ENCODE peak calls at places on chromosomes 4 and X, in ten cellular contexts. C is lower lobe of right lung; O is PC-3; X is CD8-positive, alpha-beta T cell; N is IMR-90; B is aorta; G is heart left ventricle; L is tibial nerve; W is H9; M is left lung. E is an unnamed sample.

GRCh38 chrX:133215747-133216146 is 2.4 kb downstream of the TFDP3 start:
- DNase-seq in C (no peak), O (peak; percentile 53), X (no peak), N (peak; percentile 2), B (no peak), G (no peak), L (no peak), W (no peak), M (no peak), E (no peak)

GRCh38 chr4:172323288-172323687 is 510.1 kb downstream of the GALNTL6 start:
- DNase-seq in C (no peak), O (no peak), X (no peak), N (no peak), B (no peak), G (no peak), L (no peak), W (no peak), M (no peak), E (no peak)

GRCh38 chr4:3461515-3462291 is 1.4 kb upstream of the DOK7 start:
- DNase-seq in C (peak; percentile 82), O (peak; percentile 83), X (no peak), N (no peak), B (peak; percentile 85), G (peak; percentile 91), L (no peak), W (no peak), M (peak; percentile 88), E (peak; percentile 97)

GRCh38 chrX:45806410-45807121 is 605.9 kb upstream of the DIPK2B start:
- DNase-seq in C (no peak), O (no peak), X (peak; percentile 62), N (peak; percentile 92), B (no peak), G (no peak), L (no peak), W (no peak), M (no peak), E (no peak)

GRCh38 chrX:130339408-130340222 is at the start of gene SLC25A14:
- DNase-seq in C (peak; percentile 83), O (peak; percentile 81), X (peak; percentile 77), N (peak; percentile 66), B (peak; percentile 82), G (peak; percentile 77), L (peak; percentile 33), W (peak; percentile 78), M (peak; percentile 87), E (peak; percentile 74)

GRCh38 chr4:77007358-77008230 is 58.0 kb downstream of the SEPTIN11 start:
- DNase-seq in C (peak; percentile 55), O (peak; percentile 31), X (no peak), N (peak; percentile 83), B (peak; percentile 67), G (peak; percentile 37), L (no peak), W (no peak), M (no peak), E (no peak)

GRCh38 chrX:44227981-44228380 is 115.5 kb downstream of the EFHC2 start:
- DNase-seq in C (no peak), O (no peak), X (no peak), N (no peak), B (no peak), G (no peak), L (no peak), W (peak; percentile 34), M (no peak), E (no peak)

GRCh38 chrX:997631-998137 is 214.8 kb downstream of the CRLF2 start:
- DNase-seq in C (no peak), O (no peak), X (no peak), N (no peak), B (no peak), G (no peak), L (no peak), W (peak; percentile 75), M (no peak), E (no peak)

GRCh38 chrX:41889317-41890025 is 33.9 kb downstream of the CASK start:
- DNase-seq in C (no peak), O (peak; percentile 72), X (no peak), N (peak; percentile 58), B (no peak), G (no peak), L (no peak), W (no peak), M (no peak), E (no peak)

GRCh38 chr4:14985161-14985560 is 17.1 kb upstream of the CPEB2 start:
- DNase-seq in C (no peak), O (no peak), X (no peak), N (no peak), B (no peak), G (no peak), L (no peak), W (no peak), M (no peak), E (no peak)

GRCh38 chr4:77501851-77502250 is 103.8 kb upstream of the CXCL13 start:
- DNase-seq in C (no peak), O (no peak), X (no peak), N (no peak), B (no peak), G (no peak), L (no peak), W (no peak), M (no peak), E (no peak)

GRCh38 chr4:176561368-176561767 is 231.4 kb downstream of the VEGFC start:
- DNase-seq in C (no peak), O (no peak), X (no peak), N (peak; percentile 66), B (no peak), G (no peak), L (no peak), W (no peak), M (no peak), E (no peak)

GRCh38 chr4:137534516-137534915 is 2.2 kb upstream of the PCDH18 start:
- DNase-seq in C (no peak), O (no peak), X (no peak), N (no peak), B (no peak), G (no peak), L (no peak), W (no peak), M (no peak), E (no peak)
- H3K27ac ChIP-seq in C (no peak overlapping the region), O (no peak overlapping the region), X (no peak overlapping the region), N (no peak overlapping the region), B (no peak overlapping the region), G (peak overlapping the region; percentile 76), L (peak overlapping the region; percentile 87), W (no peak overlapping the region), M (no peak overlapping the region), E (no peak overlapping the region)

DNA sequence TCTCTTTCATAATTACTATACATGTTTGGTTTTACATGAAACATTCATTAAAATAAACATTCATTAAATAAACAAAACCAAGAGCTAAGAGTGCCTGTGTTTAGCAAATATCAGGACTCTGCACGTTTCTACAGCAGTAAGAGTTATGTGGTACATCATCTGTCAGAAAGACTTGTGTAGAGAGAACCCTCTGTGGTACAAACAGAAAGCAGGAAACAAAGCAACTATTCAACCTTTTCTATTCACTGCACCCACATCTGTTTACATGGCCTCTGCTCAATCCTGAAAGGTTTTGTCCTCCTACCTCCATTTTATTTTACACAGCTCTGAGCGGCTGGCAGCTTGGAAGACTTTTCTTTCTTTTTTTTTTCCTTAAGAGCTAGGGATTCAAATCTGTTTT is 90.7 kb upstream of the PCDH18 start:
- DNase-seq in C (no peak), O (no peak), X (no peak), N (no peak), B (no peak), G (no peak), L (no peak), W (no peak), M (no peak), E (no peak)
- H3K27ac ChIP-seq in C (no peak overlapping the region), O (no peak overlapping the region), X (no peak overlapping the region), N (peak overlapping the region; percentile 80), B (no peak overlapping the region), G (no peak overlapping the region), L (no peak overlapping the region), W (no peak overlapping the region), M (no peak overlapping the region), E (no peak overlapping the region)

DNA sequence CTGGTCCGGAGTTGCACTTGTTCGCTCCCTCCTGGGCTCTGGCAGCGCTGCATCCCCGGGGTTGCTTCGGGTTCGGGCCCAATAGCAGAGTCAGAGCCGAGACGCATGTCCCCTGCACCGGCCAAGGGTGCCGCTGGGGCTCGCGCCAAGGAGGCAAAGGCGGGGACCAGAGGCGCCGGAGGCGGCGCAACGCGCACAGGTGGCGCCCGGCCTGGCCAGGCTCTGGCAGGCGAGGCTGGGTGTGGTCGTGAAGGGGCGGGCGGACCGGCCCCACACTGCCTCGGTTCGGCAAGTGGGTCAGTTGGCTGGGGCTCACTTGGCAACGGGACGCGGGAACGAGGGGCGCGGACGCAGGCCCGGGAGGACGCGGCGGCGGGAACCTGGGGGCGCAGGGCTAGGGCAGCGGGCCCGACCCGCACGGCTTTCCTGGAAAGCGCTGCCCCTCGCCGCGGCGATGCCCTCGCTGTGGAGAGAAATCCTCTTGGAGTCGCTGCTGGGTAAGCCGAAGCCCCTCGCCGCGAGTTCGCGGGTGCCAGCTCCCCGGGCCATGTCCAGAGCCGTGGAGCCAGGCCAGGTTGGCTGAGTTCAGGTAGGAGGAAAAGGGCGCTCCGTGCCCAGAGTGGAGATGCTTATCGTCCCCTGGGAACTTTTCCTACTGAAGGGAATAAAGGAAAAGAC is at the start of gene CWH43:
- DNase-seq in C (peak; percentile 39), O (peak; percentile 61), X (no peak), N (no peak), B (no peak), G (no peak), L (no peak), W (peak; percentile 73), M (peak; percentile 77), E (no peak)
- H3K27ac ChIP-seq in C (no peak within 1 kb of the TSS), O (no peak within 1 kb of the TSS), X (no peak within 1 kb of the TSS), N (no peak within 1 kb of the TSS), B (no peak within 1 kb of the TSS), G (no peak within 1 kb of the TSS), L (no peak within 1 kb of the TSS), W (no peak within 1 kb of the TSS), M (no peak within 1 kb of the TSS), E (no peak within 1 kb of the TSS)

GRCh38 chrX:66015906-66016689 is 23.8 kb downstream of the VSIG4 start:
- DNase-seq in C (no peak), O (no peak), X (no peak), N (no peak), B (no peak), G (no peak), L (no peak), W (no peak), M (no peak), E (no peak)
- H3K27ac ChIP-seq in C (peak overlapping the region; percentile 66), O (no peak overlapping the region), X (no peak overlapping the region), N (no peak overlapping the region), B (no peak overlapping the region), G (no peak overlapping the region), L (peak overlapping the region; percentile 20), W (no peak overlapping the region), M (no peak overlapping the region), E (peak overlapping the region; percentile 22)

E was measured in pancreas.